ENCODE peak calls at places on chromosome 6, in five cellular contexts. G is DND-41; U is stimulated activated CD8-positive, alpha-beta memory T cell treated with anti-CD3 and anti-CD28 coated beads, Interleukin-7, amount 100 ng/mL, for 4 hours; W is COR-L47; M is B cell. E is an unnamed sample.

GRCh38 chr6:108250240-108250866 is 10.5 kb downstream of the SNX3 start:
- DNase-seq in G (no peak), U (no peak), W (no peak), M (no peak), E (no peak)

GRCh38 chr6:109790131-109790530 is 99.0 kb downstream of the FIG4 start:
- DNase-seq in G (no peak), U (no peak), W (no peak), M (no peak), E (no peak)

GRCh38 chr6:81996414-81996813 is 243.9 kb upstream of the TENT5A start:
- DNase-seq in G (no peak), U (no peak), W (no peak), M (no peak), E (no peak)

GRCh38 chr6:168099201-168100010 is 20.4 kb upstream of the FRMD1 start:
- DNase-seq in G (no peak), U (no peak), W (no peak), M (no peak), E (no peak)

GRCh38 chr6:36028088-36028886 is 679 bp downstream of the MAPK14 start:
- DNase-seq in G (peak), U (peak), W (peak), M (no peak), E (peak)

GRCh38 chr6:43334466-43335095 is 26.0 kb upstream of the CRIP3 start:
- DNase-seq in G (no peak), U (no peak), W (peak), M (no peak), E (no peak)

GRCh38 chr6:129393659-129394058 is 316.3 kb downstream of the ARHGAP18 start:
- DNase-seq in G (no peak), U (no peak), W (no peak), M (no peak), E (no peak)

GRCh38 chr6:136524936-136525413 is 25.2 kb downstream of the MAP7 start:
- DNase-seq in G (no peak), U (no peak), W (peak), M (no peak), E (no peak)

GRCh38 chr6:13294499-13295069 is 33.8 kb downstream of the TBC1D7 start:
- DNase-seq in G (no peak), U (no peak), W (no peak), M (no peak), E (no peak)

GRCh38 chr6:136921936-136922679 is at the start of gene SLC35D3:
- DNase-seq in G (no peak), U (no peak), W (no peak), M (no peak), E (peak)

GRCh38 chr6:3746696-3747095 is 4.8 kb downstream of the PXDC1 start:
- DNase-seq in G (no peak), U (no peak), W (no peak), M (no peak), E (no peak)

GRCh38 chr6:107576852-107577251 is 86.9 kb downstream of the SOBP start:
- DNase-seq in G (no peak), U (no peak), W (no peak), M (no peak), E (no peak)

GRCh38 chr6:22457986-22458385 is 111.4 kb upstream of the HDGFL1 start:
- DNase-seq in G (no peak), U (no peak), W (no peak), M (no peak), E (no peak)

GRCh38 chr6:163588211-163588919 is 173.8 kb downstream of the QKI start:
- DNase-seq in G (no peak), U (no peak), W (no peak), M (no peak), E (no peak)

GRCh38 chr6:77368660-77369313 is 94.5 kb downstream of the HTR1B start:
- DNase-seq in G (no peak), U (no peak), W (no peak), M (no peak), E (no peak)

GRCh38 chr6:15400572-15401004 is 154.7 kb downstream of the JARID2 start:
- DNase-seq in G (no peak), U (no peak), W (peak), M (no peak), E (peak)

GRCh38 chr6:403659-404655 is 12.4 kb downstream of the IRF4 start:
- DNase-seq in G (no peak), U (no peak), W (no peak), M (peak), E (peak)

GRCh38 chr6:157861814-157862213 is 38.8 kb downstream of the SNX9 start:
- DNase-seq in G (no peak), U (no peak), W (no peak), M (no peak), E (no peak)

GRCh38 chr6:96836579-96837137 is 619 bp downstream of the GPR63 start:
- DNase-seq in G (peak), U (no peak), W (peak), M (no peak), E (peak)

GRCh38 chr6:165181951-165182414 is 127.4 kb downstream of the C6orf118 start:
- DNase-seq in G (no peak), U (no peak), W (no peak), M (no peak), E (no peak)